ENCODE peak calls at places on chromosomes 6 and 20, in five cellular contexts. P is mammary epithelial cell, Y is HepG2, L is H1, V is neuronal stem cell. U is an unnamed sample. For H3K9me3, the result is how much of the 10 kb centered on the place peaks cover.

GRCh38 chr6:43621078-43621835 is 7.8 kb downstream of the GTPBP2 start:
- DNase-seq in P (no peak), Y (no peak), L (no peak), V (no peak), U (no peak)

GRCh38 chr20:21361266-21361665 is 36.1 kb downstream of the NKX2-4 start:
- DNase-seq in P (peak), Y (no peak), L (no peak), V (no peak), U (no peak)

GRCh38 chr20:63942250-63943006 is 13.8 kb downstream of the UCKL1 start:
- DNase-seq in P (peak), Y (no peak), L (peak), V (no peak), U (peak)

GRCh38 chr6:79212859-79213258 is 21.6 kb downstream of the HMGN3 start:
- DNase-seq in P (no peak), Y (no peak), L (no peak), V (no peak), U (no peak)

GRCh38 chr6:42762950-42763349 is 17.0 kb upstream of the TBCC start:
- DNase-seq in P (no peak), Y (no peak), L (no peak), V (no peak), U (no peak)

GRCh38 chr6:146895101-146895771 is 296.5 kb downstream of the ADGB start:
- DNase-seq in P (no peak), Y (no peak), L (no peak), V (no peak), U (no peak)

GRCh38 chr6:446418-447366 is 55.1 kb downstream of the IRF4 start:
- DNase-seq in P (no peak), Y (no peak), L (no peak), V (no peak), U (no peak)

GRCh38 chr6:4055420-4056041 is 23.4 kb downstream of the FAM217A start:
- DNase-seq in P (peak), Y (peak), L (no peak), V (no peak), U (no peak)

GRCh38 chr6:108762394-108762793 is 85.8 kb upstream of the ARMC2 start:
- DNase-seq in P (no peak), Y (no peak), L (no peak), V (no peak), U (no peak)

GRCh38 chr6:159874475-159874874 is 16.3 kb upstream of the MAS1 start:
- DNase-seq in P (no peak), Y (no peak), L (no peak), V (no peak), U (no peak)

GRCh38 chr6:45822269-45822812 is 193.3 kb downstream of the CLIC5 start:
- DNase-seq in P (no peak), Y (no peak), L (no peak), V (no peak), U (no peak)

GRCh38 chr6:138161434-138162103 is at the start of gene ARFGEF3:
- DNase-seq in P (peak), Y (peak), L (no peak), V (peak), U (no peak)

GRCh38 chr6:25010166-25010565 is 74.4 kb upstream of the RIPOR2 start:
- DNase-seq in P (no peak), Y (no peak), L (no peak), V (no peak), U (no peak)

GRCh38 chr6:81984599-81984998 is 232.1 kb upstream of the TENT5A start:
- DNase-seq in P (no peak), Y (no peak), L (no peak), V (no peak), U (no peak)

GRCh38 chr6:110310861-110311446 is 47.2 kb downstream of the METTL24 start:
- DNase-seq in P (no peak), Y (no peak), L (no peak), V (no peak), U (no peak)

GRCh38 chr20:13118676-13119075 is 102.4 kb upstream of the ISM1 start:
- DNase-seq in P (no peak), Y (no peak), L (no peak), V (no peak), U (no peak)

GRCh38 chr6:143656026-143656425 is 21.7 kb upstream of the PHACTR2 start:
- DNase-seq in P (no peak), Y (no peak), L (no peak), V (no peak), U (no peak)

GRCh38 chr6:154962751-154963150 is 32.4 kb upstream of the TIAM2 start:
- DNase-seq in P (peak), Y (peak), L (no peak), V (no peak), U (no peak)

GRCh38 chr6:73728548-73729205 is 32.7 kb downstream of the CD109 start:
- DNase-seq in P (no peak), Y (no peak), L (no peak), V (no peak), U (no peak)

GRCh38 chr20:63708301-63709148 is 686 bp downstream of the ZGPAT start:
- DNase-seq in P (peak), Y (no peak), L (no peak), V (no peak), U (no peak)

GRCh38 chr20:24804481-24805206 is 144.4 kb upstream of the CST7 start:
- DNase-seq in P (no peak), Y (no peak), L (no peak), V (no peak), U (no peak)

GRCh38 chr20:51423810-51424209 is 118.7 kb downstream of the NFATC2 start:
- DNase-seq in P (no peak), Y (no peak), L (peak), V (no peak), U (no peak)

GRCh38 chr6:134352786-134353480 is 35.0 kb upstream of the SGK1 start:
- DNase-seq in P (peak), Y (no peak), L (no peak), V (no peak), U (no peak)

GRCh38 chr20:35009665-35010328 is 54.1 kb downstream of the MYH7B start:
- DNase-seq in P (no peak), Y (no peak), L (no peak), V (no peak), U (no peak)

GRCh38 chr20:60642048-60642447 is 610.0 kb upstream of the CDH4 start:
- DNase-seq in P (no peak), Y (no peak), L (no peak), V (no peak), U (no peak)

GRCh38 chr20:4708856-4709255 is 12.9 kb upstream of the PRND start:
- DNase-seq in P (no peak), Y (no peak), L (no peak), V (no peak), U (no peak)

GRCh38 chr6:110140650-110141049 is 38.8 kb downstream of the WASF1 start:
- DNase-seq in P (peak), Y (no peak), L (no peak), V (no peak), U (no peak)

GRCh38 chr20:36543187-36544133 is 2.1 kb downstream of the MYL9 start:
- DNase-seq in P (no peak), Y (no peak), L (no peak), V (no peak), U (no peak)

GRCh38 chr6:6407061-6407723 is 86.7 kb upstream of the F13A1 start:
- DNase-seq in P (no peak), Y (no peak), L (no peak), V (no peak), U (peak)

GRCh38 chr6:89443658-89444057 is 10.7 kb downstream of the ANKRD6 start:
- DNase-seq in P (no peak), Y (no peak), L (no peak), V (no peak), U (no peak)

GRCh38 chr6:144075187-144075586 is 20.2 kb downstream of the SF3B5 start:
- DNase-seq in P (no peak), Y (no peak), L (no peak), V (no peak), U (no peak)

GRCh38 chr6:104995989-104996617 is 39.2 kb downstream of the LIN28B start:
- DNase-seq in P (peak), Y (no peak), L (no peak), V (no peak), U (no peak)
- H3K9ac ChIP-seq in P (no peak), Y (no peak), L (no peak), V (no peak), U (no peak)

DNA sequence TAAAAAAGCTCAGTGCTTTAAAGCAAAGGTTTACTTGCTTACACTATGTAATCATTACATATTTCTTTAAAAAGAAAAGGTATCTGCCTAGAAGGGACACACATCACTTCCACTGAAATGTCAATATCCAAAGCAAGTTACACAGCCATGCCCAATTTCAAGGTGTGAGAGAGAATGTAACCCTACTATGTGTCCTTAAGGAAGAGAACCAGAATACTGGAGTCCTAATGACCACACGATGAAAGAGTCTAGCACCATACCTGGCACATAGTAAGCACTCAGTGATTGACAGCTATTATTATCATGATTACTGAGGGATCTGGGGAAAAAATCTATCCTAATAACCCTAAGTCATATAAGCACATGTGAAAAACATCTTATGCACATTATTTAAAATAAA is 10.4 kb downstream of the CHD6 start:
- DNase-seq in P (no peak), Y (no peak), L (no peak), V (no peak), U (no peak)
- H3K9me3 ChIP-seq in P (under half), Y (under half), L (under half), V (under half), U (under half)

GRCh38 chr6:166591026-166591425 is 4.5 kb upstream of the RAMACL start:
- DNase-seq in P (no peak), Y (no peak), L (no peak), V (no peak), U (no peak)

GRCh38 chr6:166588691-166589333 is 2.3 kb upstream of the RAMACL start:
- DNase-seq in P (no peak), Y (no peak), L (no peak), V (no peak), U (peak)

GRCh38 chr6:166591961-166592520 is 5.6 kb upstream of the RAMACL start:
- DNase-seq in P (no peak), Y (no peak), L (no peak), V (no peak), U (no peak)

GRCh38 chr6:166589334-166589731 is 2.9 kb upstream of the RAMACL start:
- DNase-seq in P (no peak), Y (no peak), L (no peak), V (no peak), U (no peak)

GRCh38 chr6:166589786-166590574 is 3.5 kb upstream of the RAMACL start:
- DNase-seq in P (no peak), Y (no peak), L (no peak), V (no peak), U (no peak)
- H3K9ac ChIP-seq in P (no peak), Y (no peak), L (no peak), V (no peak), U (no peak)

GRCh38 chr6:168390746-168391400 is 50.1 kb upstream of the SMOC2 start:
- DNase-seq in P (no peak), Y (no peak), L (no peak), V (no peak), U (no peak)

GRCh38 chr6:168397011-168397410 is 44.0 kb upstream of the SMOC2 start:
- DNase-seq in P (no peak), Y (no peak), L (no peak), V (no peak), U (no peak)

GRCh38 chr6:168395983-168396382 is 45.0 kb upstream of the SMOC2 start:
- DNase-seq in P (no peak), Y (no peak), L (no peak), V (no peak), U (no peak)

GRCh38 chr6:168393126-168393870 is 47.7 kb upstream of the SMOC2 start:
- DNase-seq in P (no peak), Y (no peak), L (no peak), V (no peak), U (no peak)

DNA sequence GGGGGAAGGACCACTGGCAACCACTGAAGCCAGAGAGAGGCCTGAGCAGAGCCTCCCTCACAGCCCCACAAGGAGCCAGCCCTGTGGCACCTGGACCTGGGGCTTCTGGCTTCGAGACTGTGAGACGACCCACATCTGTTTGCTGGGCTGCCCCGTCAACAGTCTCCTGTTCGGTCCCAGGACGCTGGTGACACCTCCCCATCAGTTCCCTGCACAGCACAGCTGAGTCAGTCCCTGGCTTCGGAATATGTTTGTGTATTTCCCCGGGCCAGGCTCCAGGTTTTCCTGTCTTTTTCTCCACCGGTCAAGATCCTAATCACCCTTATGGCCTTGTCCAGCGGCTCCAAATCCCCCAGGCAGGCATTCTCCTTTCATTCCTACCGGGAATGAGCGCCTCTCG is 46.4 kb upstream of the SMOC2 start:
- DNase-seq in P (no peak), Y (no peak), L (no peak), V (no peak), U (no peak)
- H3K9me3 ChIP-seq in P (under half), Y (under half), L (under half), V (under half), U (under half)

GRCh38 chr6:51720327-51720726 is 367.1 kb downstream of the PKHD1 start:
- DNase-seq in P (no peak), Y (no peak), L (no peak), V (no peak), U (no peak)
- H3K9ac ChIP-seq in P (no peak), Y (no peak), L (no peak), V (no peak), U (no peak)

U was measured in SK-N-MC.